ENCODE peak calls at places on chromosome 3, in six cellular contexts. One of them, this sample, is unnamed.

GRCh38 chr3:159771865-159772611 is 216.6 kb upstream of the IL12A start:
- DNase-seq in stimulated activated CD8-positive, alpha-beta memory T cell treated with anti-CD3 and anti-CD28 coated beads, Interleukin-15, amount 100 ng/mL, for 4 hours: no peak
- DNase-seq in activated CD4-positive, alpha-beta T cell treated with anti-CD3 and anti-CD28 coated beads for 1 hour: no peak
- DNase-seq in T-helper 17 cell: no peak
- DNase-seq in fibroblast of the aortic adventitia: no peak
- DNase-seq in activated gamma-delta T cell treated with Interleukin-2 at 50 U/mL for 16 hours: no peak
- DNase-seq in this sample: no peak

GRCh38 chr3:45426161-45426560 is 37.8 kb downstream of the LARS2 start:
- DNase-seq in activated gamma-delta T cell treated with Interleukin-2 at 50 U/mL for 16 hours: no peak
- DNase-seq in stimulated activated CD8-positive, alpha-beta memory T cell treated with anti-CD3 and anti-CD28 coated beads, Interleukin-15, amount 100 ng/mL, for 4 hours: no peak
- DNase-seq in T-helper 17 cell: no peak
- DNase-seq in fibroblast of the aortic adventitia: no peak
- DNase-seq in activated CD4-positive, alpha-beta T cell treated with anti-CD3 and anti-CD28 coated beads for 1 hour: no peak
- DNase-seq in this sample: no peak

GRCh38 chr3:171417813-171418212 is 42.4 kb downstream of the TNIK start:
- DNase-seq in stimulated activated CD8-positive, alpha-beta memory T cell treated with anti-CD3 and anti-CD28 coated beads, Interleukin-15, amount 100 ng/mL, for 4 hours: no peak
- DNase-seq in fibroblast of the aortic adventitia: peak
- DNase-seq in activated gamma-delta T cell treated with Interleukin-2 at 50 U/mL for 16 hours: no peak
- DNase-seq in activated CD4-positive, alpha-beta T cell treated with anti-CD3 and anti-CD28 coated beads for 1 hour: no peak
- DNase-seq in T-helper 17 cell: no peak
- DNase-seq in this sample: peak

GRCh38 chr3:33658971-33659848 is 58.8 kb downstream of the CLASP2 start:
- DNase-seq in T-helper 17 cell: no peak
- DNase-seq in activated CD4-positive, alpha-beta T cell treated with anti-CD3 and anti-CD28 coated beads for 1 hour: no peak
- DNase-seq in fibroblast of the aortic adventitia: peak
- DNase-seq in activated gamma-delta T cell treated with Interleukin-2 at 50 U/mL for 16 hours: peak
- DNase-seq in stimulated activated CD8-positive, alpha-beta memory T cell treated with anti-CD3 and anti-CD28 coated beads, Interleukin-15, amount 100 ng/mL, for 4 hours: no peak
- DNase-seq in this sample: peak

GRCh38 chr3:21506061-21506460 is 244.9 kb downstream of the ZNF385D start:
- DNase-seq in fibroblast of the aortic adventitia: peak
- DNase-seq in T-helper 17 cell: no peak
- DNase-seq in activated gamma-delta T cell treated with Interleukin-2 at 50 U/mL for 16 hours: no peak
- DNase-seq in activated CD4-positive, alpha-beta T cell treated with anti-CD3 and anti-CD28 coated beads for 1 hour: no peak
- DNase-seq in stimulated activated CD8-positive, alpha-beta memory T cell treated with anti-CD3 and anti-CD28 coated beads, Interleukin-15, amount 100 ng/mL, for 4 hours: no peak
- DNase-seq in this sample: no peak

GRCh38 chr3:85821130-85821756 is 862.5 kb downstream of the CADM2 start:
- DNase-seq in T-helper 17 cell: no peak
- DNase-seq in stimulated activated CD8-positive, alpha-beta memory T cell treated with anti-CD3 and anti-CD28 coated beads, Interleukin-15, amount 100 ng/mL, for 4 hours: no peak
- DNase-seq in activated CD4-positive, alpha-beta T cell treated with anti-CD3 and anti-CD28 coated beads for 1 hour: no peak
- DNase-seq in fibroblast of the aortic adventitia: no peak
- DNase-seq in activated gamma-delta T cell treated with Interleukin-2 at 50 U/mL for 16 hours: no peak
- DNase-seq in this sample: peak

GRCh38 chr3:106542101-106542769 is 673.4 kb upstream of the CBLB start:
- DNase-seq in T-helper 17 cell: no peak
- DNase-seq in activated gamma-delta T cell treated with Interleukin-2 at 50 U/mL for 16 hours: no peak
- DNase-seq in stimulated activated CD8-positive, alpha-beta memory T cell treated with anti-CD3 and anti-CD28 coated beads, Interleukin-15, amount 100 ng/mL, for 4 hours: no peak
- DNase-seq in fibroblast of the aortic adventitia: peak
- DNase-seq in activated CD4-positive, alpha-beta T cell treated with anti-CD3 and anti-CD28 coated beads for 1 hour: no peak
- DNase-seq in this sample: no peak

GRCh38 chr3:69406156-69406555 is 20.3 kb upstream of the FRMD4B start:
- DNase-seq in stimulated activated CD8-positive, alpha-beta memory T cell treated with anti-CD3 and anti-CD28 coated beads, Interleukin-15, amount 100 ng/mL, for 4 hours: no peak
- DNase-seq in activated gamma-delta T cell treated with Interleukin-2 at 50 U/mL for 16 hours: no peak
- DNase-seq in T-helper 17 cell: no peak
- DNase-seq in fibroblast of the aortic adventitia: peak
- DNase-seq in activated CD4-positive, alpha-beta T cell treated with anti-CD3 and anti-CD28 coated beads for 1 hour: no peak
- DNase-seq in this sample: no peak

GRCh38 chr3:188956839-188957489 is 214.8 kb upstream of the TPRG1 start:
- DNase-seq in fibroblast of the aortic adventitia: peak
- DNase-seq in T-helper 17 cell: no peak
- DNase-seq in activated gamma-delta T cell treated with Interleukin-2 at 50 U/mL for 16 hours: no peak
- DNase-seq in stimulated activated CD8-positive, alpha-beta memory T cell treated with anti-CD3 and anti-CD28 coated beads, Interleukin-15, amount 100 ng/mL, for 4 hours: no peak
- DNase-seq in activated CD4-positive, alpha-beta T cell treated with anti-CD3 and anti-CD28 coated beads for 1 hour: no peak
- DNase-seq in this sample: peak

GRCh38 chr3:169657351-169658124 is 6.0 kb downstream of the MECOM start:
- DNase-seq in activated CD4-positive, alpha-beta T cell treated with anti-CD3 and anti-CD28 coated beads for 1 hour: no peak
- DNase-seq in stimulated activated CD8-positive, alpha-beta memory T cell treated with anti-CD3 and anti-CD28 coated beads, Interleukin-15, amount 100 ng/mL, for 4 hours: no peak
- DNase-seq in fibroblast of the aortic adventitia: peak
- DNase-seq in T-helper 17 cell: no peak
- DNase-seq in activated gamma-delta T cell treated with Interleukin-2 at 50 U/mL for 16 hours: no peak
- DNase-seq in this sample: no peak

GRCh38 chr3:109685084-109686079 is 348.0 kb upstream of the DPPA4 start:
- DNase-seq in fibroblast of the aortic adventitia: peak
- DNase-seq in activated gamma-delta T cell treated with Interleukin-2 at 50 U/mL for 16 hours: no peak
- DNase-seq in activated CD4-positive, alpha-beta T cell treated with anti-CD3 and anti-CD28 coated beads for 1 hour: no peak
- DNase-seq in stimulated activated CD8-positive, alpha-beta memory T cell treated with anti-CD3 and anti-CD28 coated beads, Interleukin-15, amount 100 ng/mL, for 4 hours: no peak
- DNase-seq in T-helper 17 cell: no peak
- DNase-seq in this sample: peak

GRCh38 chr3:52792961-52793695 is 1.5 kb upstream of the ITIH3 start:
- DNase-seq in activated gamma-delta T cell treated with Interleukin-2 at 50 U/mL for 16 hours: no peak
- DNase-seq in stimulated activated CD8-positive, alpha-beta memory T cell treated with anti-CD3 and anti-CD28 coated beads, Interleukin-15, amount 100 ng/mL, for 4 hours: no peak
- DNase-seq in fibroblast of the aortic adventitia: peak
- DNase-seq in T-helper 17 cell: no peak
- DNase-seq in activated CD4-positive, alpha-beta T cell treated with anti-CD3 and anti-CD28 coated beads for 1 hour: no peak
- DNase-seq in this sample: peak

GRCh38 chr3:50267280-50267913 is 1.6 kb upstream of the SEMA3B start:
- DNase-seq in stimulated activated CD8-positive, alpha-beta memory T cell treated with anti-CD3 and anti-CD28 coated beads, Interleukin-15, amount 100 ng/mL, for 4 hours: no peak
- DNase-seq in activated gamma-delta T cell treated with Interleukin-2 at 50 U/mL for 16 hours: no peak
- DNase-seq in fibroblast of the aortic adventitia: no peak
- DNase-seq in T-helper 17 cell: no peak
- DNase-seq in activated CD4-positive, alpha-beta T cell treated with anti-CD3 and anti-CD28 coated beads for 1 hour: no peak
- DNase-seq in this sample: peak

GRCh38 chr3:193124861-193125260 is 116.2 kb upstream of the PLAAT1 start:
- DNase-seq in T-helper 17 cell: no peak
- DNase-seq in stimulated activated CD8-positive, alpha-beta memory T cell treated with anti-CD3 and anti-CD28 coated beads, Interleukin-15, amount 100 ng/mL, for 4 hours: no peak
- DNase-seq in activated gamma-delta T cell treated with Interleukin-2 at 50 U/mL for 16 hours: no peak
- DNase-seq in fibroblast of the aortic adventitia: no peak
- DNase-seq in activated CD4-positive, alpha-beta T cell treated with anti-CD3 and anti-CD28 coated beads for 1 hour: no peak
- DNase-seq in this sample: no peak

GRCh38 chr3:65561617-65562016 is 477.1 kb downstream of the MAGI1 start:
- DNase-seq in activated gamma-delta T cell treated with Interleukin-2 at 50 U/mL for 16 hours: no peak
- DNase-seq in fibroblast of the aortic adventitia: no peak
- DNase-seq in activated CD4-positive, alpha-beta T cell treated with anti-CD3 and anti-CD28 coated beads for 1 hour: no peak
- DNase-seq in stimulated activated CD8-positive, alpha-beta memory T cell treated with anti-CD3 and anti-CD28 coated beads, Interleukin-15, amount 100 ng/mL, for 4 hours: no peak
- DNase-seq in T-helper 17 cell: no peak
- DNase-seq in this sample: no peak

GRCh38 chr3:155984791-155985417 is 114.5 kb downstream of the GMPS start:
- DNase-seq in activated CD4-positive, alpha-beta T cell treated with anti-CD3 and anti-CD28 coated beads for 1 hour: no peak
- DNase-seq in T-helper 17 cell: no peak
- DNase-seq in stimulated activated CD8-positive, alpha-beta memory T cell treated with anti-CD3 and anti-CD28 coated beads, Interleukin-15, amount 100 ng/mL, for 4 hours: no peak
- DNase-seq in fibroblast of the aortic adventitia: no peak
- DNase-seq in activated gamma-delta T cell treated with Interleukin-2 at 50 U/mL for 16 hours: no peak
- DNase-seq in this sample: no peak

GRCh38 chr3:8500208-8500961 is 1.2 kb upstream of the LMCD1 start:
- DNase-seq in stimulated activated CD8-positive, alpha-beta memory T cell treated with anti-CD3 and anti-CD28 coated beads, Interleukin-15, amount 100 ng/mL, for 4 hours: no peak
- DNase-seq in fibroblast of the aortic adventitia: peak
- DNase-seq in activated gamma-delta T cell treated with Interleukin-2 at 50 U/mL for 16 hours: no peak
- DNase-seq in T-helper 17 cell: no peak
- DNase-seq in activated CD4-positive, alpha-beta T cell treated with anti-CD3 and anti-CD28 coated beads for 1 hour: no peak
- DNase-seq in this sample: no peak

GRCh38 chr3:82100378-82100777 is 338.9 kb upstream of the GBE1 start:
- DNase-seq in stimulated activated CD8-positive, alpha-beta memory T cell treated with anti-CD3 and anti-CD28 coated beads, Interleukin-15, amount 100 ng/mL, for 4 hours: no peak
- DNase-seq in activated gamma-delta T cell treated with Interleukin-2 at 50 U/mL for 16 hours: no peak
- DNase-seq in fibroblast of the aortic adventitia: peak
- DNase-seq in activated CD4-positive, alpha-beta T cell treated with anti-CD3 and anti-CD28 coated beads for 1 hour: no peak
- DNase-seq in T-helper 17 cell: no peak
- DNase-seq in this sample: peak

GRCh38 chr3:39849992-39850706 is 40.7 kb downstream of the MYRIP start:
- DNase-seq in stimulated activated CD8-positive, alpha-beta memory T cell treated with anti-CD3 and anti-CD28 coated beads, Interleukin-15, amount 100 ng/mL, for 4 hours: no peak
- DNase-seq in fibroblast of the aortic adventitia: no peak
- DNase-seq in T-helper 17 cell: no peak
- DNase-seq in activated gamma-delta T cell treated with Interleukin-2 at 50 U/mL for 16 hours: no peak
- DNase-seq in activated CD4-positive, alpha-beta T cell treated with anti-CD3 and anti-CD28 coated beads for 1 hour: no peak
- DNase-seq in this sample: no peak

GRCh38 chr3:139906441-139906840 is 28.5 kb upstream of the CLSTN2 start:
- DNase-seq in activated gamma-delta T cell treated with Interleukin-2 at 50 U/mL for 16 hours: no peak
- DNase-seq in fibroblast of the aortic adventitia: peak
- DNase-seq in stimulated activated CD8-positive, alpha-beta memory T cell treated with anti-CD3 and anti-CD28 coated beads, Interleukin-15, amount 100 ng/mL, for 4 hours: no peak
- DNase-seq in activated CD4-positive, alpha-beta T cell treated with anti-CD3 and anti-CD28 coated beads for 1 hour: no peak
- DNase-seq in T-helper 17 cell: no peak
- DNase-seq in this sample: no peak

GRCh38 chr3:169060037-169060436 is 603.5 kb downstream of the MECOM start:
- DNase-seq in T-helper 17 cell: no peak
- DNase-seq in activated CD4-positive, alpha-beta T cell treated with anti-CD3 and anti-CD28 coated beads for 1 hour: no peak
- DNase-seq in stimulated activated CD8-positive, alpha-beta memory T cell treated with anti-CD3 and anti-CD28 coated beads, Interleukin-15, amount 100 ng/mL, for 4 hours: no peak
- DNase-seq in fibroblast of the aortic adventitia: peak
- DNase-seq in activated gamma-delta T cell treated with Interleukin-2 at 50 U/mL for 16 hours: no peak
- DNase-seq in this sample: peak

GRCh38 chr3:69009559-69010410 is 3.7 kb downstream of the EOGT start:
- DNase-seq in fibroblast of the aortic adventitia: peak
- DNase-seq in activated CD4-positive, alpha-beta T cell treated with anti-CD3 and anti-CD28 coated beads for 1 hour: no peak
- DNase-seq in T-helper 17 cell: no peak
- DNase-seq in activated gamma-delta T cell treated with Interleukin-2 at 50 U/mL for 16 hours: no peak
- DNase-seq in stimulated activated CD8-positive, alpha-beta memory T cell treated with anti-CD3 and anti-CD28 coated beads, Interleukin-15, amount 100 ng/mL, for 4 hours: no peak
- DNase-seq in this sample: peak

GRCh38 chr3:33218446-33219174 is at the start of gene SUSD5:
- DNase-seq in T-helper 17 cell: no peak
- DNase-seq in fibroblast of the aortic adventitia: peak
- DNase-seq in activated gamma-delta T cell treated with Interleukin-2 at 50 U/mL for 16 hours: no peak
- DNase-seq in activated CD4-positive, alpha-beta T cell treated with anti-CD3 and anti-CD28 coated beads for 1 hour: no peak
- DNase-seq in stimulated activated CD8-positive, alpha-beta memory T cell treated with anti-CD3 and anti-CD28 coated beads, Interleukin-15, amount 100 ng/mL, for 4 hours: no peak
- DNase-seq in this sample: peak

GRCh38 chr3:1346386-1346785 is 253.6 kb downstream of the CNTN6 start:
- DNase-seq in T-helper 17 cell: no peak
- DNase-seq in activated gamma-delta T cell treated with Interleukin-2 at 50 U/mL for 16 hours: no peak
- DNase-seq in activated CD4-positive, alpha-beta T cell treated with anti-CD3 and anti-CD28 coated beads for 1 hour: no peak
- DNase-seq in stimulated activated CD8-positive, alpha-beta memory T cell treated with anti-CD3 and anti-CD28 coated beads, Interleukin-15, amount 100 ng/mL, for 4 hours: no peak
- DNase-seq in fibroblast of the aortic adventitia: no peak
- DNase-seq in this sample: no peak

GRCh38 chr3:132543016-132543739 is 53.9 kb upstream of the ACKR4 start:
- DNase-seq in activated gamma-delta T cell treated with Interleukin-2 at 50 U/mL for 16 hours: no peak
- DNase-seq in T-helper 17 cell: no peak
- DNase-seq in fibroblast of the aortic adventitia: peak
- DNase-seq in stimulated activated CD8-positive, alpha-beta memory T cell treated with anti-CD3 and anti-CD28 coated beads, Interleukin-15, amount 100 ng/mL, for 4 hours: no peak
- DNase-seq in activated CD4-positive, alpha-beta T cell treated with anti-CD3 and anti-CD28 coated beads for 1 hour: no peak
- DNase-seq in this sample: peak

GRCh38 chr3:34183114-34183513 is 384.7 kb downstream of the PDCD6IP start:
- DNase-seq in activated gamma-delta T cell treated with Interleukin-2 at 50 U/mL for 16 hours: no peak
- DNase-seq in T-helper 17 cell: no peak
- DNase-seq in fibroblast of the aortic adventitia: no peak
- DNase-seq in stimulated activated CD8-positive, alpha-beta memory T cell treated with anti-CD3 and anti-CD28 coated beads, Interleukin-15, amount 100 ng/mL, for 4 hours: no peak
- DNase-seq in activated CD4-positive, alpha-beta T cell treated with anti-CD3 and anti-CD28 coated beads for 1 hour: no peak
- DNase-seq in this sample: no peak

GRCh38 chr3:45225465-45226205 is 452 bp downstream of the TMEM158 start:
- DNase-seq in fibroblast of the aortic adventitia: peak
- DNase-seq in stimulated activated CD8-positive, alpha-beta memory T cell treated with anti-CD3 and anti-CD28 coated beads, Interleukin-15, amount 100 ng/mL, for 4 hours: peak
- DNase-seq in activated gamma-delta T cell treated with Interleukin-2 at 50 U/mL for 16 hours: peak
- DNase-seq in activated CD4-positive, alpha-beta T cell treated with anti-CD3 and anti-CD28 coated beads for 1 hour: peak
- DNase-seq in T-helper 17 cell: peak
- DNase-seq in this sample: peak

GRCh38 chr3:196643201-196643749 is 3.8 kb downstream of the NRROS start:
- DNase-seq in fibroblast of the aortic adventitia: no peak
- DNase-seq in activated CD4-positive, alpha-beta T cell treated with anti-CD3 and anti-CD28 coated beads for 1 hour: no peak
- DNase-seq in T-helper 17 cell: peak
- DNase-seq in activated gamma-delta T cell treated with Interleukin-2 at 50 U/mL for 16 hours: peak
- DNase-seq in stimulated activated CD8-positive, alpha-beta memory T cell treated with anti-CD3 and anti-CD28 coated beads, Interleukin-15, amount 100 ng/mL, for 4 hours: peak
- DNase-seq in this sample: no peak

GRCh38 chr3:52834871-52835501 is at the start of gene MUSTN1:
- DNase-seq in activated CD4-positive, alpha-beta T cell treated with anti-CD3 and anti-CD28 coated beads for 1 hour: no peak
- DNase-seq in fibroblast of the aortic adventitia: peak
- DNase-seq in activated gamma-delta T cell treated with Interleukin-2 at 50 U/mL for 16 hours: no peak
- DNase-seq in stimulated activated CD8-positive, alpha-beta memory T cell treated with anti-CD3 and anti-CD28 coated beads, Interleukin-15, amount 100 ng/mL, for 4 hours: no peak
- DNase-seq in T-helper 17 cell: no peak
- DNase-seq in this sample: no peak